ENCODE peak calls at places on chromosomes 13 and 19, in nine cellular contexts. One of them, this sample, is unnamed.

GRCh38 chr13:75788494-75788991 is 152.4 kb downstream of the LMO7 start:
- DNase-seq in Peyer's patch: peak
- DNase-seq in tibial nerve: no peak
- DNase-seq in A549: peak
- DNase-seq in uterus: no peak
- DNase-seq in esophagus squamous epithelium: no peak
- DNase-seq in left ventricle myocardium inferior: no peak
- DNase-seq in brain microvascular endothelial cell: peak
- DNase-seq in stomach: peak
- DNase-seq in this sample: no peak

GRCh38 chr19:57872450-57872849 is 16.4 kb downstream of the ZNF814 start:
- DNase-seq in Peyer's patch: no peak
- DNase-seq in tibial nerve: no peak
- DNase-seq in A549: no peak
- DNase-seq in uterus: no peak
- DNase-seq in esophagus squamous epithelium: no peak
- DNase-seq in left ventricle myocardium inferior: no peak
- DNase-seq in brain microvascular endothelial cell: no peak
- DNase-seq in stomach: no peak
- DNase-seq in this sample: no peak

GRCh38 chr13:20349564-20350379 is 117.7 kb upstream of the GJB6 start:
- DNase-seq in Peyer's patch: no peak
- DNase-seq in tibial nerve: peak
- DNase-seq in A549: no peak
- DNase-seq in uterus: no peak
- DNase-seq in esophagus squamous epithelium: no peak
- DNase-seq in left ventricle myocardium inferior: no peak
- DNase-seq in brain microvascular endothelial cell: no peak
- DNase-seq in stomach: no peak
- DNase-seq in this sample: peak

GRCh38 chr19:41887711-41888382 is 4.9 kb downstream of the ARHGEF1 start:
- DNase-seq in Peyer's patch: peak
- DNase-seq in tibial nerve: no peak
- DNase-seq in A549: no peak
- DNase-seq in uterus: no peak
- DNase-seq in esophagus squamous epithelium: no peak
- DNase-seq in left ventricle myocardium inferior: no peak
- DNase-seq in brain microvascular endothelial cell: no peak
- DNase-seq in stomach: peak
- DNase-seq in this sample: peak

GRCh38 chr13:51590966-51591627 is 6.8 kb downstream of the WDFY2 start:
- DNase-seq in Peyer's patch: no peak
- DNase-seq in tibial nerve: no peak
- DNase-seq in A549: peak
- DNase-seq in uterus: peak
- DNase-seq in esophagus squamous epithelium: no peak
- DNase-seq in left ventricle myocardium inferior: no peak
- DNase-seq in brain microvascular endothelial cell: peak
- DNase-seq in stomach: peak
- DNase-seq in this sample: no peak

GRCh38 chr13:25267715-25268114 is 19.6 kb downstream of the MTMR6 start:
- DNase-seq in Peyer's patch: no peak
- DNase-seq in tibial nerve: no peak
- DNase-seq in A549: peak
- DNase-seq in uterus: no peak
- DNase-seq in esophagus squamous epithelium: no peak
- DNase-seq in left ventricle myocardium inferior: no peak
- DNase-seq in brain microvascular endothelial cell: no peak
- DNase-seq in stomach: no peak
- DNase-seq in this sample: no peak

GRCh38 chr13:24264976-24265375 is 44.4 kb upstream of the C1QTNF9 start:
- DNase-seq in Peyer's patch: no peak
- DNase-seq in tibial nerve: no peak
- DNase-seq in A549: no peak
- DNase-seq in uterus: no peak
- DNase-seq in esophagus squamous epithelium: no peak
- DNase-seq in left ventricle myocardium inferior: no peak
- DNase-seq in brain microvascular endothelial cell: no peak
- DNase-seq in stomach: no peak
- DNase-seq in this sample: no peak

GRCh38 chr13:101382701-101383100 is 33.6 kb downstream of the NALCN start:
- DNase-seq in Peyer's patch: no peak
- DNase-seq in tibial nerve: no peak
- DNase-seq in A549: no peak
- DNase-seq in uterus: no peak
- DNase-seq in esophagus squamous epithelium: no peak
- DNase-seq in left ventricle myocardium inferior: no peak
- DNase-seq in brain microvascular endothelial cell: no peak
- DNase-seq in stomach: no peak
- DNase-seq in this sample: no peak

GRCh38 chr13:113656831-113657671 is 947 bp downstream of the ATP4B start:
- DNase-seq in Peyer's patch: peak
- DNase-seq in tibial nerve: peak
- DNase-seq in A549: no peak
- DNase-seq in uterus: peak
- DNase-seq in esophagus squamous epithelium: no peak
- DNase-seq in left ventricle myocardium inferior: peak
- DNase-seq in brain microvascular endothelial cell: no peak
- DNase-seq in stomach: peak
- DNase-seq in this sample: peak

GRCh38 chr13:37383066-37383465 is 215.5 kb downstream of the POSTN start:
- DNase-seq in Peyer's patch: no peak
- DNase-seq in tibial nerve: no peak
- DNase-seq in A549: no peak
- DNase-seq in uterus: no peak
- DNase-seq in esophagus squamous epithelium: no peak
- DNase-seq in left ventricle myocardium inferior: no peak
- DNase-seq in brain microvascular endothelial cell: peak
- DNase-seq in stomach: no peak
- DNase-seq in this sample: no peak

GRCh38 chr19:29598036-29598435 is 8.0 kb upstream of the POP4 start:
- DNase-seq in Peyer's patch: no peak
- DNase-seq in tibial nerve: no peak
- DNase-seq in A549: no peak
- DNase-seq in uterus: no peak
- DNase-seq in esophagus squamous epithelium: no peak
- DNase-seq in left ventricle myocardium inferior: no peak
- DNase-seq in brain microvascular endothelial cell: no peak
- DNase-seq in stomach: no peak
- DNase-seq in this sample: peak

GRCh38 chr19:29593869-29594268 is 12.2 kb upstream of the POP4 start:
- DNase-seq in Peyer's patch: no peak
- DNase-seq in tibial nerve: no peak
- DNase-seq in A549: no peak
- DNase-seq in uterus: no peak
- DNase-seq in esophagus squamous epithelium: no peak
- DNase-seq in left ventricle myocardium inferior: no peak
- DNase-seq in brain microvascular endothelial cell: no peak
- DNase-seq in stomach: no peak
- DNase-seq in this sample: no peak

GRCh38 chr19:29596080-29596479 is 10.0 kb upstream of the POP4 start:
- DNase-seq in Peyer's patch: no peak
- DNase-seq in tibial nerve: no peak
- DNase-seq in A549: no peak
- DNase-seq in uterus: no peak
- DNase-seq in esophagus squamous epithelium: no peak
- DNase-seq in left ventricle myocardium inferior: no peak
- DNase-seq in brain microvascular endothelial cell: no peak
- DNase-seq in stomach: no peak
- DNase-seq in this sample: no peak

GRCh38 chr19:29598496-29598895 is 7.6 kb upstream of the POP4 start:
- DNase-seq in Peyer's patch: no peak
- DNase-seq in tibial nerve: no peak
- DNase-seq in A549: no peak
- DNase-seq in uterus: no peak
- DNase-seq in esophagus squamous epithelium: no peak
- DNase-seq in left ventricle myocardium inferior: no peak
- DNase-seq in brain microvascular endothelial cell: no peak
- DNase-seq in stomach: no peak
- DNase-seq in this sample: no peak

DNA sequence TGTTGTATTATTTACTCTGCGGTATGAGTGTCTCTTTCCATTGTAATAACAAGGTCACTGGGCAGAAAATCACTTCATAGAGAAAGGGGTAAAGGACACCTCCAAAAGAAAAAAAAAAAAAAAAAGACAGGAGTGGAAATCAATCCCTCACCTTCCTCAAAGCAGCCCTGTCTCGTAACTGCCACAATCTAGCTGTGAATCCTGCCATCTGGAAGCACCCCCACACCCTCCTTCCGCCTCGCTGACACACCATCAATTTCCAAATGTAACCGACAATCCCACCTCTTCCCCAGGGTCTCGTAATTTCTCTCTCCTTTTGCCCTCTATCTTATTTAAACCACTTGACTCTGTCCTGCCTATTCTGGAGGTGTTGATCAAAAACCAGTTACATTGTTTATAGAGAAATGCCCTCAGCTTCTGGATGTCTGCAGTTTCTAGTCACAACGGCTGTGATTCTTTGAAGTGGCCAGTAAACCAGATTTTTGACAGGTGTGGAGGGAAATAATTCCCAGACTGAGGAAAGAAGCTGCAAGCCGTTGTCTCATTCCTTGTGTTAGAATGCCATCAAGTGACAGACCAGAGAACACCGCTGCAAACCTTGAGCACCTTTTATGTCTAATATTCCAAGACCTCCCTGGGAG is 9.1 kb upstream of the POP4 start:
- DNase-seq in Peyer's patch: no peak
- DNase-seq in tibial nerve: no peak
- DNase-seq in A549: peak
- DNase-seq in uterus: no peak
- DNase-seq in esophagus squamous epithelium: no peak
- DNase-seq in left ventricle myocardium inferior: no peak
- DNase-seq in brain microvascular endothelial cell: peak
- DNase-seq in stomach: no peak
- DNase-seq in this sample: no peak
- TF ChIP-seq CTCF in Peyer's patch: peak
- TF ChIP-seq CTCF in tibial nerve: no peak
- TF ChIP-seq CTCF in A549: peak
- TF ChIP-seq CTCF in uterus: no peak
- TF ChIP-seq CTCF in esophagus squamous epithelium: peak
- TF ChIP-seq CTCF in left ventricle myocardium inferior: peak
- TF ChIP-seq CTCF in brain microvascular endothelial cell: peak
- TF ChIP-seq CTCF in stomach: no peak
- TF ChIP-seq CTCF in this sample: no peak

GRCh38 chr13:109699628-109700071 is 86.7 kb downstream of the IRS2 start:
- DNase-seq in Peyer's patch: no peak
- DNase-seq in tibial nerve: no peak
- DNase-seq in A549: no peak
- DNase-seq in uterus: no peak
- DNase-seq in esophagus squamous epithelium: no peak
- DNase-seq in left ventricle myocardium inferior: no peak
- DNase-seq in brain microvascular endothelial cell: no peak
- DNase-seq in stomach: no peak
- DNase-seq in this sample: no peak
- H3K4me3 ChIP-seq in Peyer's patch: no peak
- H3K4me3 ChIP-seq in tibial nerve: no peak
- H3K4me3 ChIP-seq in A549: no peak
- H3K4me3 ChIP-seq in uterus: no peak
- H3K4me3 ChIP-seq in esophagus squamous epithelium: no peak
- H3K4me3 ChIP-seq in left ventricle myocardium inferior: no peak
- H3K4me3 ChIP-seq in brain microvascular endothelial cell: no peak
- H3K4me3 ChIP-seq in stomach: no peak
- H3K4me3 ChIP-seq in this sample: no peak

GRCh38 chr19:38440592-38440991 is 7.1 kb downstream of the RYR1 start:
- DNase-seq in Peyer's patch: no peak
- DNase-seq in tibial nerve: no peak
- DNase-seq in A549: no peak
- DNase-seq in uterus: no peak
- DNase-seq in esophagus squamous epithelium: no peak
- DNase-seq in left ventricle myocardium inferior: no peak
- DNase-seq in brain microvascular endothelial cell: no peak
- DNase-seq in stomach: no peak
- DNase-seq in this sample: no peak

GRCh38 chr19:38442736-38443135 is 9.2 kb downstream of the RYR1 start:
- DNase-seq in Peyer's patch: no peak
- DNase-seq in tibial nerve: no peak
- DNase-seq in A549: no peak
- DNase-seq in uterus: no peak
- DNase-seq in esophagus squamous epithelium: no peak
- DNase-seq in left ventricle myocardium inferior: no peak
- DNase-seq in brain microvascular endothelial cell: no peak
- DNase-seq in stomach: no peak
- DNase-seq in this sample: no peak

GRCh38 chr19:38444026-38444425 is 10.5 kb downstream of the RYR1 start:
- DNase-seq in Peyer's patch: no peak
- DNase-seq in tibial nerve: no peak
- DNase-seq in A549: no peak
- DNase-seq in uterus: no peak
- DNase-seq in esophagus squamous epithelium: no peak
- DNase-seq in left ventricle myocardium inferior: no peak
- DNase-seq in brain microvascular endothelial cell: no peak
- DNase-seq in stomach: no peak
- DNase-seq in this sample: no peak

GRCh38 chr19:38443458-38444001 is 10.0 kb downstream of the RYR1 start:
- DNase-seq in Peyer's patch: no peak
- DNase-seq in tibial nerve: no peak
- DNase-seq in A549: no peak
- DNase-seq in uterus: no peak
- DNase-seq in esophagus squamous epithelium: no peak
- DNase-seq in left ventricle myocardium inferior: no peak
- DNase-seq in brain microvascular endothelial cell: no peak
- DNase-seq in stomach: no peak
- DNase-seq in this sample: no peak

GRCh38 chr19:38441660-38442348 is 8.3 kb downstream of the RYR1 start:
- DNase-seq in Peyer's patch: no peak
- DNase-seq in tibial nerve: no peak
- DNase-seq in A549: peak
- DNase-seq in uterus: no peak
- DNase-seq in esophagus squamous epithelium: no peak
- DNase-seq in left ventricle myocardium inferior: no peak
- DNase-seq in brain microvascular endothelial cell: no peak
- DNase-seq in stomach: no peak
- DNase-seq in this sample: no peak
- H3K27ac ChIP-seq in Peyer's patch: no peak
- H3K27ac ChIP-seq in tibial nerve: no peak
- H3K27ac ChIP-seq in A549: no peak
- H3K27ac ChIP-seq in uterus: no peak
- H3K27ac ChIP-seq in esophagus squamous epithelium: no peak
- H3K27ac ChIP-seq in left ventricle myocardium inferior: no peak
- H3K27ac ChIP-seq in brain microvascular endothelial cell: no peak
- H3K27ac ChIP-seq in stomach: no peak
- H3K27ac ChIP-seq in this sample: no peak

GRCh38 chr13:74687452-74688180 is 553.4 kb upstream of the KLF12 start:
- DNase-seq in Peyer's patch: no peak
- DNase-seq in tibial nerve: no peak
- DNase-seq in A549: no peak
- DNase-seq in uterus: peak
- DNase-seq in esophagus squamous epithelium: no peak
- DNase-seq in left ventricle myocardium inferior: no peak
- DNase-seq in brain microvascular endothelial cell: no peak
- DNase-seq in stomach: no peak
- DNase-seq in this sample: no peak

GRCh38 chr13:74681891-74682290 is 547.7 kb upstream of the KLF12 start:
- DNase-seq in Peyer's patch: no peak
- DNase-seq in tibial nerve: no peak
- DNase-seq in A549: no peak
- DNase-seq in uterus: no peak
- DNase-seq in esophagus squamous epithelium: no peak
- DNase-seq in left ventricle myocardium inferior: no peak
- DNase-seq in brain microvascular endothelial cell: no peak
- DNase-seq in stomach: no peak
- DNase-seq in this sample: no peak

GRCh38 chr13:74678308-74678958 is 544.2 kb upstream of the KLF12 start:
- DNase-seq in Peyer's patch: no peak
- DNase-seq in tibial nerve: no peak
- DNase-seq in A549: no peak
- DNase-seq in uterus: no peak
- DNase-seq in esophagus squamous epithelium: no peak
- DNase-seq in left ventricle myocardium inferior: no peak
- DNase-seq in brain microvascular endothelial cell: no peak
- DNase-seq in stomach: no peak
- DNase-seq in this sample: no peak

GRCh38 chr13:74683411-74683810 is 549.2 kb upstream of the KLF12 start:
- DNase-seq in Peyer's patch: no peak
- DNase-seq in tibial nerve: no peak
- DNase-seq in A549: no peak
- DNase-seq in uterus: no peak
- DNase-seq in esophagus squamous epithelium: no peak
- DNase-seq in left ventricle myocardium inferior: no peak
- DNase-seq in brain microvascular endothelial cell: no peak
- DNase-seq in stomach: no peak
- DNase-seq in this sample: no peak
- TF ChIP-seq CTCF in Peyer's patch: no peak
- TF ChIP-seq CTCF in tibial nerve: no peak
- TF ChIP-seq CTCF in A549: no peak
- TF ChIP-seq CTCF in uterus: no peak
- TF ChIP-seq CTCF in esophagus squamous epithelium: no peak
- TF ChIP-seq CTCF in left ventricle myocardium inferior: no peak
- TF ChIP-seq CTCF in brain microvascular endothelial cell: peak
- TF ChIP-seq CTCF in stomach: no peak
- TF ChIP-seq CTCF in this sample: no peak